ENCODE peak calls at places on chromosome 6, in seven cellular contexts. L, A, H, P, V, E and T are unnamed samples. For H3K4me1 and H3K9me3, the result is how much of the 10 kb centered on the place peaks cover.

GRCh38 chr6:13573669-13574110 is 711 bp upstream of the SIRT5 start:
- DNase-seq in L (peak), A (no peak), H (peak), P (peak), V (peak), E (peak), T (no peak)

GRCh38 chr6:149147939-149148718 is 169.4 kb upstream of the TAB2 start:
- DNase-seq in L (no peak), A (no peak), H (no peak), P (no peak), V (no peak), E (no peak), T (no peak)

GRCh38 chr6:170222498-170223471 is 68.1 kb downstream of the DLL1 start:
- DNase-seq in L (no peak), A (no peak), H (peak), P (no peak), V (peak), E (no peak), T (no peak)

GRCh38 chr6:154974485-154975149 is 20.5 kb upstream of the TIAM2 start:
- DNase-seq in L (no peak), A (no peak), H (no peak), P (no peak), V (no peak), E (no peak), T (no peak)

GRCh38 chr6:20112206-20112605 is 100.1 kb downstream of the MBOAT1 start:
- DNase-seq in L (no peak), A (no peak), H (no peak), P (no peak), V (no peak), E (no peak), T (no peak)

GRCh38 chr6:36350082-36350481 is 13.4 kb upstream of the BNIP5 start:
- DNase-seq in L (no peak), A (no peak), H (peak), P (no peak), V (no peak), E (peak), T (no peak)

GRCh38 chr6:10521104-10521808 is at the start of gene GCNT2:
- DNase-seq in L (peak), A (no peak), H (peak), P (peak), V (no peak), E (no peak), T (no peak)

GRCh38 chr6:112245511-112246203 is 8.7 kb downstream of the LAMA4 start:
- DNase-seq in L (no peak), A (no peak), H (peak), P (no peak), V (no peak), E (no peak), T (no peak)

GRCh38 chr6:3835055-3835731 is 14.0 kb upstream of the FAM50B start:
- DNase-seq in L (no peak), A (peak), H (no peak), P (no peak), V (peak), E (no peak), T (peak)

GRCh38 chr6:87375315-87375714 is 30.7 kb downstream of the C6orf163 start:
- DNase-seq in L (no peak), A (no peak), H (no peak), P (no peak), V (no peak), E (no peak), T (no peak)

GRCh38 chr6:49606696-49607390 is 29.8 kb downstream of the RHAG start:
- DNase-seq in L (peak), A (no peak), H (peak), P (peak), V (peak), E (no peak), T (no peak)

GRCh38 chr6:33702345-33702977 is 9.0 kb downstream of the UQCC2 start:
- DNase-seq in L (no peak), A (no peak), H (peak), P (peak), V (peak), E (no peak), T (no peak)

GRCh38 chr6:17226766-17227338 is 54.3 kb upstream of the RBM24 start:
- DNase-seq in L (no peak), A (no peak), H (peak), P (no peak), V (no peak), E (no peak), T (no peak)

GRCh38 chr6:30974488-30975252 is 8.8 kb upstream of the MUC21 start:
- DNase-seq in L (no peak), A (no peak), H (no peak), P (no peak), V (no peak), E (no peak), T (no peak)
- H3K4me1 ChIP-seq in L (under half), A (under half), H (under half), P (under half), V (under half), E (under half), T (under half)

GRCh38 chr6:118419448-118420394 is 128.4 kb upstream of the PLN start:
- DNase-seq in L (no peak), A (no peak), H (peak), P (no peak), V (no peak), E (no peak), T (no peak)
- H3K9me3 ChIP-seq in L (under half), A (under half), H (under half), P (under half), V (under half), E (under half), T (under half)

GRCh38 chr6:5109436-5109835 is 24.3 kb downstream of the PPP1R3G start:
- DNase-seq in L (no peak), A (no peak), H (no peak), P (no peak), V (no peak), E (no peak), T (no peak)
- H3K27ac ChIP-seq in L (no peak), A (no peak), H (no peak), P (no peak), V (no peak), E (no peak), T (no peak)

GRCh38 chr6:12047304-12047703 is 35.2 kb downstream of the HIVEP1 start:
- DNase-seq in L (no peak), A (no peak), H (no peak), P (no peak), V (peak), E (no peak), T (no peak)
- H3K4me1 ChIP-seq in L (under half), A (under half), H (under half), P (under half), V (under half), E (under half), T (under half)